ENCODE peak calls at places on chromosome 3, in nine cellular contexts. B is non-pigmented ciliary epithelial cell; U is HepG2; L is mucosa of descending colon; P is left ventricle myocardium superior; D is activated CD4-positive, CD25-positive, alpha-beta regulatory T cell treated with anti-CD3 and anti-CD28 coated beads, Interleukin-2, amount 50 U/mL, for 16 hours; X is GM10248; E is activated CD8-positive, alpha-beta memory T cell treated with anti-CD3 and anti-CD28 coated beads for 48 hours; O is GM03348. Q is an unnamed sample.

GRCh38 chr3:52507359-52507758 is 12.2 kb downstream of the STAB1 start:
- DNase-seq in B (no peak), U (peak), L (no peak), P (no peak), D (no peak), X (no peak), E (no peak), O (no peak), Q (no peak)

GRCh38 chr3:53690521-53690920 is 155.7 kb downstream of the CHDH start:
- DNase-seq in B (no peak), U (no peak), L (no peak), P (no peak), D (no peak), X (no peak), E (no peak), O (no peak), Q (no peak)

GRCh38 chr3:63972196-63972595 is 51.1 kb downstream of the PSMD6 start:
- DNase-seq in B (peak), U (no peak), L (no peak), P (no peak), D (no peak), X (no peak), E (no peak), O (peak), Q (no peak)

GRCh38 chr3:141415959-141416358 is 47.7 kb downstream of the ZBTB38 start:
- DNase-seq in B (no peak), U (no peak), L (no peak), P (no peak), D (no peak), X (no peak), E (no peak), O (no peak), Q (no peak)

GRCh38 chr3:108863799-108864135 is 41.2 kb downstream of the TRAT1 start:
- DNase-seq in B (no peak), U (no peak), L (no peak), P (no peak), D (no peak), X (no peak), E (no peak), O (no peak), Q (no peak)

GRCh38 chr3:22981176-22981575 is 222.0 kb upstream of the UBE2E2 start:
- DNase-seq in B (no peak), U (no peak), L (no peak), P (no peak), D (no peak), X (no peak), E (no peak), O (no peak), Q (no peak)

GRCh38 chr3:169764164-169764452 is 752 bp downstream of the TERC start:
- DNase-seq in B (no peak), U (no peak), L (no peak), P (no peak), D (no peak), X (peak), E (no peak), O (peak), Q (no peak)

GRCh38 chr3:101036213-101036618 is 43.0 kb upstream of the ABI3BP start:
- DNase-seq in B (peak), U (peak), L (no peak), P (no peak), D (no peak), X (no peak), E (no peak), O (peak), Q (no peak)

GRCh38 chr3:57856675-57857074 is 100.6 kb downstream of the SLMAP start:
- DNase-seq in B (no peak), U (no peak), L (no peak), P (no peak), D (no peak), X (no peak), E (no peak), O (no peak), Q (no peak)

GRCh38 chr3:126135398-126136076 is 44.8 kb downstream of the ALDH1L1 start:
- DNase-seq in B (no peak), U (no peak), L (peak), P (no peak), D (no peak), X (no peak), E (no peak), O (no peak), Q (peak)

GRCh38 chr3:123361019-123361418 is 87.9 kb downstream of the ADCY5 start:
- DNase-seq in B (no peak), U (no peak), L (no peak), P (no peak), D (no peak), X (no peak), E (no peak), O (no peak), Q (no peak)

GRCh38 chr3:72517325-72517724 is 330.9 kb downstream of the SHQ1 start:
- DNase-seq in B (no peak), U (no peak), L (no peak), P (no peak), D (no peak), X (no peak), E (no peak), O (no peak), Q (no peak)

GRCh38 chr3:149990423-149990953 is 19.8 kb upstream of the PFN2 start:
- DNase-seq in B (no peak), U (no peak), L (no peak), P (no peak), D (no peak), X (no peak), E (no peak), O (no peak), Q (no peak)

GRCh38 chr3:57557088-57557537 is 1.0 kb downstream of the PDE12 start:
- DNase-seq in B (no peak), U (peak), L (peak), P (no peak), D (peak), X (peak), E (peak), O (peak), Q (peak)

GRCh38 chr3:148757238-148757930 is 59.7 kb downstream of the AGTR1 start:
- DNase-seq in B (peak), U (no peak), L (no peak), P (no peak), D (no peak), X (no peak), E (no peak), O (peak), Q (no peak)

GRCh38 chr3:194584866-194585265 is 48.4 kb downstream of the TMEM44 start:
- DNase-seq in B (no peak), U (no peak), L (no peak), P (no peak), D (no peak), X (no peak), E (no peak), O (no peak), Q (peak)

GRCh38 chr3:108518895-108519294 is 8.5 kb upstream of the MYH15 start:
- DNase-seq in B (no peak), U (no peak), L (no peak), P (no peak), D (no peak), X (no peak), E (no peak), O (no peak), Q (no peak)

GRCh38 chr3:139561959-139562676 is 22.6 kb upstream of the RBP1 start:
- DNase-seq in B (no peak), U (peak), L (no peak), P (no peak), D (no peak), X (peak), E (no peak), O (peak), Q (no peak)

GRCh38 chr3:30112904-30113484 is 493.4 kb upstream of the TGFBR2 start:
- DNase-seq in B (peak), U (peak), L (no peak), P (no peak), D (no peak), X (no peak), E (no peak), O (peak), Q (no peak)

GRCh38 chr3:157271283-157271882 is 111.4 kb upstream of the CCNL1 start:
- DNase-seq in B (no peak), U (no peak), L (no peak), P (no peak), D (no peak), X (no peak), E (no peak), O (no peak), Q (no peak)

GRCh38 chr3:45644063-45644462 is 45.1 kb upstream of the SACM1L start:
- DNase-seq in B (no peak), U (peak), L (no peak), P (no peak), D (no peak), X (no peak), E (no peak), O (peak), Q (no peak)

GRCh38 chr3:171677706-171678105 is 132.6 kb downstream of the PLD1 start:
- DNase-seq in B (no peak), U (no peak), L (no peak), P (no peak), D (no peak), X (no peak), E (no peak), O (no peak), Q (no peak)

GRCh38 chr3:148074916-148075315 is 622.8 kb upstream of the AGTR1 start:
- DNase-seq in B (no peak), U (no peak), L (no peak), P (no peak), D (no peak), X (no peak), E (no peak), O (no peak), Q (no peak)

GRCh38 chr3:129962600-129962999 is 11.9 kb upstream of the TRH start:
- DNase-seq in B (no peak), U (no peak), L (no peak), P (no peak), D (no peak), X (no peak), E (no peak), O (no peak), Q (no peak)

GRCh38 chr3:182717216-182717615 is 76.1 kb upstream of the ATP11B start:
- DNase-seq in B (no peak), U (no peak), L (no peak), P (no peak), D (no peak), X (peak), E (no peak), O (no peak), Q (no peak)

GRCh38 chr3:168117853-168118313 is 22.2 kb upstream of the GOLIM4 start:
- DNase-seq in B (peak), U (peak), L (no peak), P (no peak), D (no peak), X (no peak), E (no peak), O (peak), Q (no peak)

GRCh38 chr3:174168026-174168425 is 691.1 kb upstream of the NAALADL2 start:
- DNase-seq in B (no peak), U (no peak), L (no peak), P (no peak), D (no peak), X (no peak), E (no peak), O (no peak), Q (no peak)

GRCh38 chr3:122609798-122610559 is 32.5 kb downstream of the PARP15 start:
- DNase-seq in B (peak), U (no peak), L (no peak), P (no peak), D (no peak), X (peak), E (peak), O (peak), Q (no peak)

GRCh38 chr3:50205719-50206276 is 727 bp downstream of the SLC38A3 start:
- DNase-seq in B (no peak), U (peak), L (no peak), P (peak), D (no peak), X (no peak), E (no peak), O (no peak), Q (peak)

Q was measured in psoas muscle.